ENCODE peak calls at places on chromosomes 16 and 17, in six cellular contexts. F is coronary artery; A is GM23338; M is heart right ventricle; J is effector memory CD4-positive, alpha-beta T cell; U is dorsolateral prefrontal cortex. X is an unnamed sample.

GRCh38 chr16:71919033-71919432 is 23.7 kb downstream of the IST1 start:
- DNase-seq in F (no peak), A (no peak), M (no peak), J (no peak), U (no peak), X (no peak)

GRCh38 chr17:21463779-21464407 is 87.7 kb downstream of the KCNJ12 start:
- DNase-seq in F (no peak), A (peak), M (peak), J (no peak), U (no peak), X (no peak)

GRCh38 chr16:67304006-67304405 is 22.5 kb downstream of the KCTD19 start:
- DNase-seq in F (no peak), A (no peak), M (no peak), J (no peak), U (no peak), X (no peak)

GRCh38 chr16:17369441-17369951 is 101.3 kb downstream of the XYLT1 start:
- DNase-seq in F (no peak), A (no peak), M (peak), J (peak), U (no peak), X (peak)

GRCh38 chr16:56632160-56632847 is at the start of gene MT1M:
- DNase-seq in F (peak), A (peak), M (peak), J (no peak), U (peak), X (peak)

GRCh38 chr17:67247416-67247900 is 2.5 kb upstream of the HELZ start:
- DNase-seq in F (no peak), A (no peak), M (no peak), J (no peak), U (no peak), X (no peak)

GRCh38 chr16:610513-611381 is 20.0 kb upstream of the WFIKKN1 start:
- DNase-seq in F (no peak), A (peak), M (no peak), J (peak), U (peak), X (no peak)

GRCh38 chr16:84294196-84295142 is at the start of gene WFDC1:
- DNase-seq in F (peak), A (peak), M (peak), J (no peak), U (no peak), X (peak)

GRCh38 chr16:14616280-14616679 is 13.8 kb downstream of the PARN start:
- DNase-seq in F (no peak), A (no peak), M (no peak), J (no peak), U (no peak), X (no peak)

GRCh38 chr16:50273888-50274770 is 7.8 kb downstream of the ADCY7 start:
- DNase-seq in F (no peak), A (no peak), M (no peak), J (peak), U (no peak), X (peak)

GRCh38 chr17:47742319-47743181 is 9.5 kb downstream of the TBX21 start:
- DNase-seq in F (no peak), A (peak), M (peak), J (no peak), U (no peak), X (no peak)

GRCh38 chr17:55587608-55588139 is 76.4 kb upstream of the SMIM36 start:
- DNase-seq in F (no peak), A (no peak), M (peak), J (no peak), U (no peak), X (peak)

GRCh38 chr17:81510798-81511549 is 1.6 kb downstream of the ACTG1 start:
- DNase-seq in F (peak), A (no peak), M (no peak), J (peak), U (no peak), X (peak)

GRCh38 chr17:50831430-50832064 is 3.8 kb upstream of the WFIKKN2 start:
- DNase-seq in F (peak), A (peak), M (no peak), J (no peak), U (no peak), X (peak)

GRCh38 chr17:27463235-27463677 is 7.0 kb downstream of the KSR1 start:
- DNase-seq in F (no peak), A (no peak), M (no peak), J (no peak), U (no peak), X (no peak)

GRCh38 chr17:9162275-9162985 is 141.1 kb downstream of the NTN1 start:
- DNase-seq in F (no peak), A (peak), M (no peak), J (no peak), U (no peak), X (no peak)

GRCh38 chr16:12349950-12350842 is 373.7 kb downstream of the SNX29 start:
- DNase-seq in F (no peak), A (no peak), M (no peak), J (no peak), U (no peak), X (no peak)

GRCh38 chr16:89261691-89262563 is 44.4 kb downstream of the ZNF778 start:
- DNase-seq in F (no peak), A (no peak), M (no peak), J (no peak), U (no peak), X (no peak)

GRCh38 chr16:88837806-88838205 is 18.9 kb downstream of the GALNS start:
- DNase-seq in F (no peak), A (no peak), M (peak), J (no peak), U (no peak), X (no peak)

GRCh38 chr17:67718325-67718941 is 697 bp downstream of the NOL11 start:
- DNase-seq in F (peak), A (peak), M (no peak), J (no peak), U (no peak), X (no peak)

GRCh38 chr17:28193241-28193640 is 125.8 kb upstream of the TMEM97 start:
- DNase-seq in F (no peak), A (no peak), M (peak), J (no peak), U (no peak), X (peak)

GRCh38 chr17:75878174-75878998 is at the start of gene TRIM47:
- DNase-seq in F (peak), A (peak), M (peak), J (no peak), U (peak), X (peak)

GRCh38 chr16:74107795-74108610 is 188.6 kb upstream of the PSMD7 start:
- DNase-seq in F (no peak), A (peak), M (no peak), J (no peak), U (no peak), X (peak)

GRCh38 chr17:68953340-68953997 is 1.7 kb downstream of the ABCA8 start:
- DNase-seq in F (no peak), A (no peak), M (no peak), J (no peak), U (no peak), X (no peak)

GRCh38 chr17:78795241-78795640 is 13.2 kb upstream of the CYTH1 start:
- DNase-seq in F (no peak), A (no peak), M (no peak), J (no peak), U (no peak), X (no peak)

GRCh38 chr17:2398655-2399571 is 1.9 kb downstream of the MNT start:
- DNase-seq in F (peak), A (peak), M (peak), J (peak), U (no peak), X (peak)

GRCh38 chr17:66850692-66851091 is 15.8 kb downstream of the CACNG5 start:
- DNase-seq in F (no peak), A (no peak), M (no peak), J (no peak), U (no peak), X (no peak)

GRCh38 chr17:8894189-8894611 is 26.7 kb upstream of the PIK3R6 start:
- DNase-seq in F (peak), A (peak), M (no peak), J (no peak), U (no peak), X (no peak)

GRCh38 chr16:4389051-4389955 is 17.7 kb downstream of the VASN start:
- DNase-seq in F (no peak), A (peak), M (peak), J (no peak), U (no peak), X (peak)

GRCh38 chr16:76157629-76158028 is 119.6 kb upstream of the CNTNAP4 start:
- DNase-seq in F (no peak), A (peak), M (no peak), J (no peak), U (no peak), X (no peak)

GRCh38 chr17:47636273-47637030 is 13.3 kb upstream of the KPNB1 start:
- DNase-seq in F (no peak), A (no peak), M (no peak), J (no peak), U (no peak), X (no peak)

GRCh38 chr17:18069101-18069500 is 18.6 kb upstream of the DRG2 start:
- DNase-seq in F (no peak), A (no peak), M (no peak), J (no peak), U (no peak), X (no peak)

GRCh38 chr17:71338396-71338795 is 782.4 kb upstream of the SOX9 start:
- DNase-seq in F (no peak), A (no peak), M (no peak), J (no peak), U (no peak), X (no peak)

GRCh38 chr17:81280571-81280970 is 14.5 kb downstream of the SLC38A10 start:
- DNase-seq in F (no peak), A (no peak), M (no peak), J (no peak), U (no peak), X (peak)

GRCh38 chr16:30458561-30459394 is 13.1 kb upstream of the SEPHS2 start:
- DNase-seq in F (no peak), A (no peak), M (peak), J (peak), U (no peak), X (peak)

GRCh38 chr16:55494994-55495421 is 13.9 kb upstream of the LPCAT2 start:
- DNase-seq in F (no peak), A (peak), M (no peak), J (no peak), U (no peak), X (no peak)

GRCh38 chr16:30095166-30096078 is 591 bp downstream of the YPEL3 start:
- DNase-seq in F (no peak), A (peak), M (peak), J (no peak), U (peak), X (no peak)

GRCh38 chr16:27759301-27759871 is 209.4 kb downstream of the KATNIP start:
- DNase-seq in F (no peak), A (no peak), M (no peak), J (no peak), U (no peak), X (no peak)

GRCh38 chr17:38958326-38958725 is 8.9 kb downstream of the FBXO47 start:
- DNase-seq in F (no peak), A (no peak), M (no peak), J (no peak), U (no peak), X (no peak)

GRCh38 chr17:38959508-38959907 is 7.7 kb downstream of the FBXO47 start:
- DNase-seq in F (no peak), A (no peak), M (no peak), J (no peak), U (no peak), X (no peak)

GRCh38 chr17:38958756-38959155 is 8.4 kb downstream of the FBXO47 start:
- DNase-seq in F (no peak), A (no peak), M (no peak), J (no peak), U (no peak), X (no peak)

DNA sequence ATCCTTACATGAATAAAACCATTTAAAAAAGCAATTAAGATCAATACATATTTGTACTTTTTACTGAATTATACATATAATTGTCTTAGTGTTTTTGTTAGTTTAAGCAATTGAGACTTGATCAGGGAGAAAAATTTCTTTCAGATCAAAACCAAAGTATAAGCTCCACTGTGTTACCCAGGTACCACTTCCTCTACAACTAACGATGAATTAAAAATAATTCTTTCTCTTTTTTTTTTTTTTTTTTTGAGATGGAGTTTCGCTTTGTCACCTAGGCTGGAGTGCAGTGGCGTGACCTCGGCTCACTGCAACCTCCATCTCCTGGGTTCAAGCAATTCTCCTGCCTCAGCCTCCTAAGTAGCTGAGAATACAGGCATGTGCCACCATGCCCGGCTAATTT is 6.8 kb downstream of the FBXO47 start:
- DNase-seq in F (no peak), A (no peak), M (no peak), J (no peak), U (no peak), X (no peak)
- H3K4me3 ChIP-seq in F (no peak), A (no peak), M (no peak), J (no peak), U (no peak), X (no peak)

DNA sequence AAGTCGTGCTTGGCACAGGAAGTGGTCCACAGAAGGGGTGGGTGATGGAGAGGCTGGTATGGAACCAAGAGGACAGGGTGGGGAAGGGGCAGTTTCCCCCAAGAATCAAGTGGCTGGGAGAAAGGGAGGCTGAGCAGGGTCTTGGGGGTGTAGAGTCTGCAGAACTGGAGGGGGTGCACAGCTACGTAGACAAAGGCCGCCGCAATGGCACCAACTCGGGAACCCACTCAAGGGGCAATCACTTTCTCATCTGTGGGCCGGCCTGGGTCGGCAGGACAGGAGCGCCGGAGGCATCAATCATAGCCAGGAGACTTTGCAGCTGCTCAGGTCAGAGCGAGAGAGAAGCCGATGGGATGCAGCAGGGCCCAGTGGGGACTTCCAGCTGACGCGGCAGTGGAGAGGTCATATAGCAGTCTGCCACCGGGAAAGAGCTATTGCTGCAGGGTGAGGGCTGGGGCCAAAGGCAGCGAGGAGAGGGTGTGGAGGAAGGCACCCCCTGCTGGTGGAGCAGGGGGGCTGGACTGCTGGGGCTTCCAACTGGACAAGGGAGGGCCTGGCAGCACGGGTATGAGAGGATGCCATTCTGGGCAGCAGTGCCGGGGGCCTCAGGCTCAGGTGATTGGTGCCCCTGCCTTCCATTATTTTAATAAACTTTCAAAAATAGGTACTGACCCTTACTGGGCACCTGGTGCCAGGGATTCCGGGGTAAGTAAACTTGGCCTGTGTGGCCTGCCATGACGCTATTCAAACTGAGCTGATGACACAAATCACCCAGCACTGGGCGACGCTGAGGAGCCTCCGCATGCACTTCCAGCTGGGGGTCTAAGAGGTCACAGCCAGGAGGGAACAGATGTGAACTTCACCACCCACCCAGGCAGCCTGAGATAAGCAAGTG is 52.5 kb upstream of the MTSS2 start:
- DNase-seq in F (no peak), A (peak), M (peak), J (no peak), U (no peak), X (peak)
- H3K4me3 ChIP-seq in F (peak), A (no peak), M (no peak), J (no peak), U (no peak), X (no peak)

DNA sequence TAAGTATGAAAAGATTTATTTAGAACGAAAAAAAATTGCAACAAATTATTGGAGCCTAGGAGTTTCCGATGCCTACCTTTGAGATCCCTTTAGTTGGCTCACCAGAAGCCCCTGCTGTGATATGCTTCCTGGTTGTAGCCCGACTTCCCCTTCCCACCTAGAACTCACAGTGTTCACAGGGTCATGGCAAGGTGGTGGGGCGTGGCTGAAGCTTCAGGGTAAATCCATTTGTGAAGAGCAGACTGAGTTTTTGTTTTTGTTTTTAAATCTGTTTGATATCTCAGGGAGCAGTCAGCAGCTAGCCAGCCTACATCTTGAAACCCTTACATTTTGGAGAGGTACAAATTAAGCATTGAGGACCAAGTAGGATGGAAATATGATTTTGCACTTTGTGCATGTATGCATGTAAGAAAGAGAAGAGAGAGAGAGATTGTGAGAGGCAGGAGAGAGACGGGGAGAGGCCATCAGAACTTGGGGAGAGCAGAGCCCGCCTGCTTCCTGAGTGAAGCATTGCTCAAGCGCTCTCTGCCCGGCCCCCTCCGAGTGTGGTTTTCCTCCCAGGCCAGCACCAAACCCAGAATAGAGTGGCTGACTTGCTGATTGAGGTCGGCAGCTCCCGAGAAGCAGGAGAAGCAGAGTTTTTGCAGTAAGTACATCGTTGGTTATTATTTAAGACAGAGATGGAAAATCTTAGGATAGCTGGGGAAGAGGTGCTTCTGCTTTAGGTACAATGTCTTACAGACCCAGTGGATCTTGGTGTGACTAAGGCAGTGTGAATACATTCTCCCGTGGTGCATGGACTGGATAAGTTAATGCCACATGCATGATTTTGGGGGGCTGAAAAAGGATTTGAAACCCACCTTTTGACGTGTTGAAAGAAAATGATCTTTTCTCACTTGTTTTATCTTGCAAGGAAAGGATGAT is 64.2 kb downstream of the SPECC1 start:
- DNase-seq in F (no peak), A (peak), M (peak), J (peak), U (no peak), X (peak)
- H3K4me3 ChIP-seq in F (peak), A (no peak), M (peak), J (no peak), U (peak), X (peak)

GRCh38 chr16:20263138-20263855 is 64.0 kb downstream of the GP2 start:
- DNase-seq in F (no peak), A (no peak), M (no peak), J (no peak), U (no peak), X (no peak)
- H3K4me3 ChIP-seq in F (no peak), A (no peak), M (no peak), J (no peak), U (no peak), X (no peak)

GRCh38 chr16:1983053-1983543 is 895 bp upstream of the GFER start:
- DNase-seq in F (no peak), A (no peak), M (no peak), J (no peak), U (no peak), X (no peak)
- H3K4me3 ChIP-seq in F (peak), A (peak), M (peak), J (peak), U (peak), X (peak)

GRCh38 chr16:68446941-68447675 is 1.2 kb downstream of the SMPD3 start:
- DNase-seq in F (no peak), A (peak), M (no peak), J (no peak), U (peak), X (no peak)
- H3K4me3 ChIP-seq in F (peak), A (peak), M (peak), J (no peak), U (peak), X (no peak)

GRCh38 chr17:64779344-64780095 is 117.4 kb upstream of the SMURF2 start:
- DNase-seq in F (no peak), A (peak), M (no peak), J (no peak), U (no peak), X (no peak)
- H3K4me3 ChIP-seq in F (peak), A (peak), M (peak), J (peak), U (peak), X (peak)

DNA sequence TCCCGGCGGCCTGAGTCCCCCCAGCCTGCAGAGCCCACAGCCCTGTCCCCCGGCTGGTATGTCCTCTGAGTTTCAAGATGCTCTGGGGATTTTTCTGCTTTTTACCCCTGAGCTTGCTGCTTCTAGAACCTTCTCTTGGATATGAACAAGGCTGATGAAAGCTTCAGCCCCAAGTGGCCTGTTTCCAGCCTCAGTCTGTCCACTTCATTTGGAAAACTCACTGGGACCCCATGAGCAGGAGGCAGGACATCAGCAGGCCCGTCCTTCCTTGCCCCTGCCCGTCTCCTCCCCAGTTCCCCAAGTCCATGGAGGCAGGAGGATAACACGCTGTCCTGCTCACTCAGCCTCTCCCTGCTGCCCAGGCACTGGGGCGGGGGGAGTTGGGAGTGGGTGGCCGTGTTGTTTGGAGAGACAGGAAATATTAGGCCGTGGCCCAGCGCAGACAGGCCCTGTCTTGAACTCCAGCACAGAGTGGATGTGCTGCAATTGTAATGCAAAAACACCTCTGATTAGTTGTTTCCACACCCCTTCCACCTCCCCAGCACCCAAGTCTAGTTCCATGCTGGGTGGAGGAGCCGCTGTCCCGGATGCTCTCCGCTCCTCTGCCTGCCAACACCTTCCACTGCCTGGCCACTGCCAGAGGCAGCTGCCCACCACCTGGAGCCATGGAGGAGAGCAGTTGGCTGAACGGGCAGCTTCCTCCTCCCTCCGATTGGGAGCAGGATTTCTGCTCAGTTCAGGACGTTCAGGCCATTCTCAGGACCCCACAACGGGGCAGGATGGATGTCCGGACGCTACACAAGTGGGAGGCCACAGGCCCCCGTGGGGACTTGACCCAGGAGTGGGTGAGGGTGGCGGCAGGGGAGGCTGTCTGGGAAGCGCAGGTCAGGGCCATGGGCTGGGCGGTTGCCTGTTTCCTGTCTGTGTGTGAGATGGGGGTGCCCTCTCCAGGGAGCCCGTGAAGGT is 216.9 kb upstream of the GSE1 start:
- DNase-seq in F (no peak), A (no peak), M (peak), J (no peak), U (peak), X (peak)
- H3K4me3 ChIP-seq in F (peak), A (peak), M (no peak), J (no peak), U (no peak), X (no peak)